ENCODE peak calls at places on chromosomes 6 and 20, in seven cellular contexts. H is NCI-H526; O is HS-27A; F is stimulated activated CD4-positive, alpha-beta T cell treated with anti-CD3 and anti-CD28 coated beads, Interleukin-2, amount 100 ng/mL, for 24 hours; L is DMS153; N is C1 segment of cervical spinal cord; S is CD4-positive, alpha-beta memory T cell. Y is an unnamed sample.

GRCh38 chr6:97294451-97294850 is 11.4 kb upstream of the MMS22L start:
- DNase-seq in L (no peak), N (no peak), O (no peak), F (no peak), H (no peak), S (no peak), Y (no peak)

GRCh38 chr20:48051810-48052491 is 266.7 kb upstream of the SULF2 start:
- DNase-seq in L (peak; percentile 14), S (no peak), F (no peak), O (no peak), H (no peak), N (no peak), Y (no peak)

GRCh38 chr6:161434921-161435411 is 161.1 kb upstream of the AGPAT4 start:
- DNase-seq in S (no peak), N (no peak), O (no peak), L (no peak), H (peak; percentile 11), F (no peak), Y (no peak)

GRCh38 chr6:80832337-80832736 is 725.9 kb downstream of the BCKDHB start:
- DNase-seq in F (no peak), N (no peak), H (no peak), L (no peak), O (no peak), S (no peak), Y (no peak)

GRCh38 chr6:9126845-9127560 is 691.7 kb upstream of the SLC35B3 start:
- DNase-seq in L (no peak), F (no peak), N (no peak), H (no peak), O (peak; percentile 81), S (no peak), Y (no peak)

GRCh38 chr6:161136655-161137054 is 137.2 kb downstream of the AGPAT4 start:
- DNase-seq in H (no peak), F (no peak), L (no peak), O (no peak), N (no peak), S (no peak), Y (no peak)

GRCh38 chr6:144305985-144306384 is 20.9 kb downstream of the UTRN start:
- DNase-seq in F (no peak), S (peak; percentile 24), L (no peak), N (no peak), H (no peak), O (no peak), Y (no peak)

GRCh38 chr6:105324386-105325000 is 78.4 kb downstream of the PREP start:
- DNase-seq in H (no peak), L (no peak), F (no peak), O (no peak), S (no peak), N (no peak), Y (no peak)